ENCODE peak calls at places on chromosome 19, in four cellular contexts. I is HepG2, X is GM12878, F is K562. A is an unnamed sample.
A peak's percentile ranks its signal among the peaks of the same experiment; 100 is the strongest.

GRCh38 chr19:34295103-34295502 is 40.7 kb downstream of the GARRE1 start:
- DNase-seq in I (no peak), X (no peak), F (no peak), A (no peak)

GRCh38 chr19:861756-862528 is 2.5 kb downstream of the CFD start:
- DNase-seq in I (peak; percentile 41), X (no peak), F (peak; percentile 94), A (peak; percentile 96)

GRCh38 chr19:50008532-50008931 is 16.6 kb downstream of the VRK3 start:
- DNase-seq in I (no peak), X (no peak), F (no peak), A (peak; percentile 80)

GRCh38 chr19:35959040-35959967 is 23.1 kb downstream of the LRFN3 start:
- DNase-seq in I (no peak), X (no peak), F (peak; percentile 54), A (peak; percentile 47)

GRCh38 chr19:51493776-51494175 is 7.8 kb downstream of the SIGLEC12 start:
- DNase-seq in I (no peak), X (no peak), F (no peak), A (no peak)

GRCh38 chr19:13079542-13079986 is 23.1 kb downstream of the LYL1 start:
- DNase-seq in I (no peak), X (no peak), F (peak; percentile 83), A (no peak)

GRCh38 chr19:2591537-2592291 is 110.8 kb downstream of the GNG7 start:
- DNase-seq in I (peak; percentile 70), X (no peak), F (no peak), A (no peak)

GRCh38 chr19:19110410-19111137 is 27.7 kb downstream of the TMEM161A start:
- DNase-seq in I (no peak), X (no peak), F (no peak), A (peak; percentile 81)

GRCh38 chr19:10861118-10861651 is 10.2 kb upstream of the CARM1 start:
- DNase-seq in I (peak; percentile 54), X (no peak), F (peak; percentile 29), A (peak; percentile 78)

GRCh38 chr19:46639356-46640061 is 3.5 kb upstream of the GNG8 start:
- DNase-seq in I (no peak), X (no peak), F (peak; percentile 51), A (no peak)

GRCh38 chr19:17296976-17297375 is 6.2 kb downstream of the ABHD8 start:
- DNase-seq in I (no peak), X (no peak), F (no peak), A (no peak)

GRCh38 chr19:7655581-7655980 is 13.3 kb upstream of the RETN start:
- DNase-seq in I (no peak), X (no peak), F (no peak), A (no peak)

GRCh38 chr19:7654401-7654800 is 14.4 kb upstream of the RETN start:
- DNase-seq in I (no peak), X (no peak), F (no peak), A (no peak)

GRCh38 chr19:7657047-7657779 is 11.6 kb upstream of the RETN start:
- DNase-seq in I (no peak), X (no peak), F (no peak), A (no peak)

GRCh38 chr19:7662657-7663056 is 6.2 kb upstream of the RETN start:
- DNase-seq in I (no peak), X (no peak), F (no peak), A (no peak)

DNA sequence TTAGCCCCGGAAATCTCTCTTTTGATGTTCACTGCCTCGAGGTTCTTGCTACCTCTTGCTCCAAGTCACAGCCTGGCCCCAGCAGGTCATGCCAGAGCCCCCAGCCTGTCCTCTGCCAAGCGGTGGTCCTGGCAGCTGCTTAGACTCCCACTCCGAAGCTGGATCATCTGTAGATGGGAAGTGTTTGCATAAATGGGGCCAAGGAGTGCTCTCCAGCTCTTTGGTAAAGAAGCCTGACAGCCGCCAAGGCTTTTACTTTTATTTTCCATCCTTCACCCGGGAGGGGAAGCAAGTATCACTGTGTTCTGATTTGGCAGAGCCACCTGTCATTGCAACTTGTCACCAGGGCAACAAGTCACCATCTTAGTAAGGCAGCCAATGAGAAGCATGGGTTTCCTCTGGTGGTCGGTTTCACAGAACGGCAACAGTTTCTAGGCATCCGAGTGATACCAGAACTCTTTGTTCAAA is 10.6 kb upstream of the RETN start:
- DNase-seq in I (no peak), X (peak; percentile 79), F (no peak), A (no peak)
- TF ChIP-seq CREB1 in I (no peak), X (peak; percentile 68), F (no peak), A (no peak)

GRCh38 chr19:5001547-5002131 is 32.7 kb downstream of the KDM4B start:
- DNase-seq in I (peak; percentile 58), X (no peak), F (peak; percentile 71), A (peak; percentile 66)
- TF ChIP-seq MAX in I (no peak), X (no peak), F (no peak), A (no peak)

DNA sequence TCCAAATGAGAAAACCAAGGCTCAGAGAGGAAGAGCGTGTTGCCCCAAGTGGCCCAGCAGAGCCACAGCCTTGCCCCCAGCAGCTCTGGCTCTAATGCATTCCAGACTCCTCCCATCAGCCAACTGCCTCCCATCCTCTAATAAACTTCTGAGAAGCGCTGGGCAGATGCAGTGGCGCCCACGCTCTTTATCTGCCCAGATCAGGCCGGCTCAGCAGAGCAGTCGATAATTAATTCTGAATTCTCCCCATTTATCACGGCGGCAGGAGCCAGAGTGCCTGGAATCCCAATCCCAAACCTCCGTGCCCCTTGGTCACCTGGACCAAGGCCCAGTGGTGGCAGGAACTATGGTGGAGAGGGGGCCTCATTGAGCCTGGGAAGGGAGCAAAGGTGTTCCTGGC is 13.9 kb downstream of the TINCR start:
- DNase-seq in I (no peak), X (no peak), F (no peak), A (no peak)
- TF ChIP-seq NR2C2 in I (no peak), X (no peak), F (no peak), A (no peak)

GRCh38 chr19:7292950-7293794 is 1.0 kb downstream of the INSR start:
- DNase-seq in I (peak; percentile 21), X (no peak), F (peak; percentile 17), A (peak; percentile 25)
- TF ChIP-seq CREB1 in I (peak; percentile 41), X (no peak), F (no peak), A (no peak)

A was measured in WTC11.